ENCODE peak calls at places on chromosomes 5 and 9, in seven cellular contexts. A is effector memory CD4-positive, alpha-beta T cell; R is prostate gland; O is transverse colon; F is tibial artery; J is left ventricle myocardium inferior; M is brain microvascular endothelial cell. E is an unnamed sample. For H3K36me3, the result is how much of the 10 kb centered on the place peaks cover.

GRCh38 chr5:14476791-14477435 is 104.7 kb upstream of the OTULINL start:
- DNase-seq in A (no peak), R (no peak), O (no peak), F (no peak), J (no peak), M (no peak), E (no peak)

GRCh38 chr5:78972654-78973428 is 12.3 kb downstream of the ARSB start:
- DNase-seq in A (no peak), R (peak), O (peak), F (no peak), J (peak), M (peak), E (no peak)

GRCh38 chr5:74575741-74576538 is 64.6 kb downstream of the ENC1 start:
- DNase-seq in A (no peak), R (no peak), O (no peak), F (no peak), J (no peak), M (peak), E (peak)

GRCh38 chr5:179237770-179238627 is 107.3 kb downstream of the ADAMTS2 start:
- DNase-seq in A (no peak), R (no peak), O (peak), F (peak), J (no peak), M (no peak), E (no peak)

GRCh38 chr5:362978-363765 is 41.7 kb downstream of the AHRR start:
- DNase-seq in A (no peak), R (peak), O (no peak), F (peak), J (no peak), M (no peak), E (no peak)

GRCh38 chr5:107769531-107769930 is 98.8 kb upstream of the EFNA5 start:
- DNase-seq in A (no peak), R (no peak), O (no peak), F (no peak), J (no peak), M (no peak), E (no peak)

GRCh38 chr9:14902561-14902960 is 7.7 kb downstream of the FREM1 start:
- DNase-seq in A (no peak), R (no peak), O (no peak), F (no peak), J (no peak), M (no peak), E (no peak)

GRCh38 chr5:175118700-175119309 is 325.2 kb downstream of the DRD1 start:
- DNase-seq in A (no peak), R (no peak), O (no peak), F (no peak), J (no peak), M (no peak), E (no peak)

GRCh38 chr5:139243425-139243965 is 45.3 kb upstream of the SIL1 start:
- DNase-seq in A (no peak), R (no peak), O (no peak), F (no peak), J (no peak), M (no peak), E (no peak)

GRCh38 chr9:33288828-33289483 is 1.4 kb upstream of the NFX1 start:
- DNase-seq in A (no peak), R (no peak), O (peak), F (peak), J (no peak), M (no peak), E (no peak)

GRCh38 chr5:116543501-116543900 is 31.1 kb downstream of the SEMA6A start:
- DNase-seq in A (no peak), R (no peak), O (no peak), F (no peak), J (no peak), M (peak), E (no peak)

GRCh38 chr9:105457560-105458294 is 9.9 kb downstream of the FSD1L start:
- DNase-seq in A (no peak), R (no peak), O (no peak), F (no peak), J (peak), M (no peak), E (no peak)

GRCh38 chr9:116543731-116544400 is 143.2 kb upstream of the TRIM32 start:
- DNase-seq in A (no peak), R (no peak), O (no peak), F (no peak), J (peak), M (peak), E (no peak)

GRCh38 chr5:42564689-42565356 is 141.6 kb downstream of the GHR start:
- DNase-seq in A (no peak), R (no peak), O (no peak), F (no peak), J (no peak), M (no peak), E (no peak)

DNA sequence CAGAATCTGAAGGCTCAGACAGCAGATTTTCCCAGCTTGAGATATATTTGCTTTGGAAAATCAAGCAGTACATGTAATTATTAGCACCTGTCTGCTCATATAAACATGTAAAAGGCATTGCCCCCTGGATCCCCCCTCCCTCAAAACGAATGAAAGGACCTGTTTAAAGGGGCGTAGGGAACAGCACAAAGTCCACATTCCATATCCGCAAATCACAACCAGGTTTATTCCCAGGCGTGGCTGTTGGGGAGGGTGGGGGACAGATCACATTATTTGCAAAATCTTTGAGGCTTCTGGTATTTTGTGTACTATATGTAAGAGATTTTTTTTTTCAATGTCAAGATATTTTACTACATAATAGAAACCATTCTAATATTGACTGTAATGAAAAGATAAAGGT is 8.7 kb upstream of the MRPS2 start:
- DNase-seq in A (no peak), R (no peak), O (no peak), F (peak), J (no peak), M (no peak), E (no peak)
- H3K4me3 ChIP-seq in A (no peak), R (no peak), O (no peak), F (no peak), J (no peak), M (no peak), E (no peak)

GRCh38 chr5:37304888-37305287 is 55.7 kb upstream of the CPLANE1 start:
- DNase-seq in A (no peak), R (no peak), O (no peak), F (no peak), J (no peak), M (no peak), E (no peak)
- H3K36me3 ChIP-seq in A (half or more), R (under half), O (half or more), F (half or more), J (half or more), M (half or more), E (under half)

DNA sequence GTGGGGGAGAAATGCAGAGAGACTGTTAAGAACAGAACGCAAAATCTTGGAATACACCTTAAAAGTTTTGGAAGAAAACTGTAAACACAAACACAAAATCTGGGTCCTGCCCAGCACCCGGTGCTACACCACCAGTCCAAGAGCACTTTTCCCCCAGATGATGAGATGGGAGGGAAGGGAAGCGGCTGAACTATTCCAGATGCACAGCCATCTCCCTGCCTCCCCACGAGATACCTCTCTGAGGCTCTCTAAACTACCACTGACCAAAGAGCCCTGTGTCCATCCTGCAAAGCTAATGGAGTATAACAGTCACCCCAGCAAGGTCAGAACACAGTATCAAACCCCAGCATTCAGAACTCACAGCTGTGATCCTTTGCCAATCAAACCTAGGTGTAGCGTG is 8.0 kb downstream of the SPARC start:
- DNase-seq in A (no peak), R (no peak), O (no peak), F (no peak), J (no peak), M (no peak), E (no peak)
- H3K4me3 ChIP-seq in A (no peak), R (no peak), O (no peak), F (peak), J (peak), M (no peak), E (no peak)

GRCh38 chr5:3375586-3376311 is 219.9 kb upstream of the IRX1 start:
- DNase-seq in A (no peak), R (no peak), O (no peak), F (no peak), J (no peak), M (no peak), E (no peak)

GRCh38 chr5:3376611-3377010 is 219.0 kb upstream of the IRX1 start:
- DNase-seq in A (no peak), R (no peak), O (no peak), F (no peak), J (no peak), M (no peak), E (no peak)

GRCh38 chr5:3377831-3378230 is 217.8 kb upstream of the IRX1 start:
- DNase-seq in A (no peak), R (no peak), O (no peak), F (no peak), J (no peak), M (no peak), E (no peak)

GRCh38 chr5:3380689-3381088 is 214.9 kb upstream of the IRX1 start:
- DNase-seq in A (no peak), R (no peak), O (no peak), F (no peak), J (no peak), M (no peak), E (no peak)

DNA sequence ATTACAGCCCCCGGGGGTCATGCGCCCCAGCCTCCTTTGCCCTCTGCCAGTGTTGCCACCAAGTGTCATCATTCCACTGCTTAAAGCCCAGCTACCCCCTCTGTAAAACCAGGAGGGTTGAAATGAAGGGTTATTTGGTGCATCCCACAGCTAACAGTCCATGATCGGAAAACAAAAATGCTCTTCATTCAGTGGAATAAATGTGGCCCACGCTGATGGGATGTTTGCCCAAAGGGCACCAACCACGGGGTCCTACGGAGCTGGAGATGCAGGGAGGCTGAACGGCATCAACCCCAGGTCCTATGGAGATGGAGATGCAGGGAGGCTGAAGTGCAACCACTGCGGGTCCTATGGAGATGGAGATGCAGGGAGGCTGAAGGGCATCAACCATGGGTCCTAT is 218.5 kb upstream of the IRX1 start:
- DNase-seq in A (no peak), R (no peak), O (no peak), F (no peak), J (no peak), M (no peak), E (no peak)
- H3K36me3 ChIP-seq in A (under half), R (under half), O (under half), F (under half), J (under half), M (under half), E (under half)

DNA sequence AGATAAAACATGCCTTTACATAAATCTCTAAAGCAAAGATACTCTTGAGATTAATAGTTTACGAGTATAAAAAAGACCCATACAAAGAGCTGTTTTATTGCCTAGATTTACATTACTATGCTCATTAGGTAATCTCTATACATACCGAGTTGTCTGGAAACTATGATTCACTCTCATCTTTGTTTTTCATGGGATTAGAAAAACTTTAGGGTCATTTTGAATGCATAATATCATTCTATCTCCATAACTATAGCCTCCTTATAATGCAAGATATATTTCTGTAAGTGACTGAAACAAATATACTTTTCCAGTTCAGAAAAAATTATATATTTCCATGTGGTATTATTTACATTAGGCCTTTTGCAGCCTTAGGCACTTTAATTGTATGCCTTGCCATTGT is 1088.7 kb upstream of the ARRDC3 start:
- DNase-seq in A (no peak), R (no peak), O (no peak), F (no peak), J (no peak), M (no peak), E (no peak)
- H3K4me3 ChIP-seq in A (no peak), R (no peak), O (no peak), F (no peak), J (no peak), M (no peak), E (no peak)

GRCh38 chr9:87656485-87656884 is 69.4 kb upstream of the CTSL start:
- DNase-seq in A (no peak), R (no peak), O (no peak), F (no peak), J (no peak), M (peak), E (no peak)

GRCh38 chr9:87655731-87656130 is 70.2 kb upstream of the CTSL start:
- DNase-seq in A (no peak), R (no peak), O (no peak), F (no peak), J (no peak), M (no peak), E (no peak)

GRCh38 chr9:87659534-87660419 is 66.1 kb upstream of the CTSL start:
- DNase-seq in A (no peak), R (no peak), O (no peak), F (peak), J (no peak), M (no peak), E (no peak)

GRCh38 chr9:87657190-87657589 is 68.7 kb upstream of the CTSL start:
- DNase-seq in A (no peak), R (no peak), O (no peak), F (peak), J (no peak), M (peak), E (no peak)

GRCh38 chr9:87657893-87658292 is 68.0 kb upstream of the CTSL start:
- DNase-seq in A (no peak), R (no peak), O (no peak), F (no peak), J (no peak), M (no peak), E (no peak)
- H3K36me3 ChIP-seq in A (under half), R (under half), O (under half), F (under half), J (under half), M (under half), E (under half)

DNA sequence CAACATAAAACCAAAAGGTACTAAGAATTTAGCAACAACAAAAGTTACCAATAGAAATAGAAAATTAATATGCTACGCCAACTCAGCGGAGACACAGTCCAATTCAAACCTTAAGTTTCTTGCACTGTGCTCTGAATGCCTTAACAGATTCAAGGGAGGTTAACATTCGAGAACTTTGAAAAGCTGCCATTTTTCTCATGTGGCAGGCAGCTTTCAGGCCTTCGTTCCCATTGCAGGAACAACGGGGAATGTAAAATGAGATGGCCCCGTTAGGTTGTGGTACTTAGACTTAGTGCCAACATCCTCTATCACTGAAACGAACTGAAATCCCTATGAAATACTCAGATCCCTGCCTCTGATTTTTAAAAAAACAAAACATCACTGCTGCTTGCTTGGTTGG is 22.4 kb downstream of the FNBP1 start:
- DNase-seq in A (no peak), R (no peak), O (no peak), F (no peak), J (no peak), M (no peak), E (no peak)
- H3K4me3 ChIP-seq in A (no peak), R (no peak), O (no peak), F (no peak), J (no peak), M (no peak), E (no peak)

DNA sequence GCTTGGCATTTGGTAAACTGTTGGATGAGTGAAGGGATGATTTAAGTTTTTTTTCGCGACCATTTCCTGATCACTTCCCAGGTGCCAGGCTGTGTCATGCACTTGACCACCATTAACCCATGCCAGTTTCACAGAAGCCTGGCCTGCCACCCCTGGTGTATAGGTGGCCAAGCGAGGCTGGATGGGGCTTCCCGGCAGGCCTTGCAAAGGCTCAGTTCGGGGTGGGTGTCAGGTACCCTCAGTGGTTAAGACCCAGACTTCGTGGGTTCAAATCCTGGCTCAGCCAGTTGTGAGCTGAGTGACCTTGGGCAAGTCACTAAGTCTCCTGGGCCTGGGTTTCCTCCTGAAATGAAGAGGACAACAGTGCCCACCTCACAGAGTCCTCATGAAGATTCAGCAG is 2.3 kb downstream of the MED22 start:
- DNase-seq in A (no peak), R (no peak), O (no peak), F (no peak), J (no peak), M (no peak), E (no peak)
- H3K36me3 ChIP-seq in A (half or more), R (under half), O (under half), F (half or more), J (half or more), M (half or more), E (under half)

E was measured in small intestine.